ENCODE peak calls at places on chromosomes 12 and 14, in seven cellular contexts. F is upper lobe of left lung; T is IMR-90; S is fibroblast of lung; K is CD8-positive, alpha-beta T cell; Y is HepG2; N is uterus. R is an unnamed sample.

GRCh38 chr12:93970892-93971688 is 177.3 kb upstream of the PLXNC1 start:
- DNase-seq in F (no peak), T (no peak), S (peak; percentile 23), K (no peak), Y (no peak), N (no peak), R (no peak)

GRCh38 chr12:64995831-64996230 is 125.3 kb downstream of the WIF1 start:
- DNase-seq in F (no peak), T (no peak), S (peak; percentile 2), K (no peak), Y (no peak), N (no peak), R (no peak)

GRCh38 chr12:123931686-123932321 is 40.8 kb downstream of the CCDC92 start:
- DNase-seq in F (no peak), T (no peak), S (no peak), K (peak; percentile 58), Y (no peak), N (no peak), R (no peak)

GRCh38 chr12:65152012-65152411 is 17.4 kb upstream of the LEMD3 start:
- DNase-seq in F (no peak), T (no peak), S (peak; percentile 2), K (no peak), Y (peak; percentile 2), N (no peak), R (no peak)

GRCh38 chr12:34297790-34298164 is 275.5 kb downstream of the ALG10 start:
- DNase-seq in F (no peak), T (no peak), S (no peak), K (no peak), Y (no peak), N (no peak), R (no peak)

GRCh38 chr12:106138646-106139421 is at the start of gene NUAK1:
- DNase-seq in F (peak; percentile 92), T (peak; percentile 45), S (peak; percentile 84), K (no peak), Y (no peak), N (peak; percentile 70), R (peak; percentile 94)

GRCh38 chr12:93185369-93185741 is 192.4 kb upstream of the NUDT4 start:
- DNase-seq in F (no peak), T (no peak), S (no peak), K (no peak), Y (no peak), N (no peak), R (no peak)

GRCh38 chr14:76168531-76168930 is 16.8 kb downstream of the GPATCH2L start:
- DNase-seq in F (no peak), T (peak; percentile 37), S (peak; percentile 10), K (no peak), Y (no peak), N (no peak), R (no peak)

GRCh38 chr12:51970904-51971646 is 19.6 kb downstream of the ACVR1B start:
- DNase-seq in F (no peak), T (peak; percentile 80), S (peak; percentile 83), K (peak; percentile 57), Y (peak; percentile 45), N (no peak), R (peak; percentile 87)

GRCh38 chr14:48598458-48598857 is 923.1 kb upstream of the MDGA2 start:
- DNase-seq in F (peak; percentile 57), T (no peak), S (no peak), K (no peak), Y (no peak), N (no peak), R (peak; percentile 51)

GRCh38 chr14:59465570-59466150 is 480 bp upstream of the GPR135 start:
- DNase-seq in F (no peak), T (no peak), S (no peak), K (no peak), Y (no peak), N (no peak), R (no peak)

GRCh38 chr12:92396647-92397258 is 251.1 kb upstream of the BTG1 start:
- DNase-seq in F (no peak), T (peak; percentile 58), S (peak; percentile 69), K (no peak), Y (no peak), N (no peak), R (no peak)

GRCh38 chr14:103126873-103127304 is 3.6 kb downstream of the TNFAIP2 start:
- DNase-seq in F (peak; percentile 92), T (no peak), S (peak; percentile 47), K (no peak), Y (peak; percentile 63), N (peak; percentile 60), R (peak; percentile 92)

GRCh38 chr14:77909911-77910310 is 110.0 kb downstream of the ADCK1 start:
- DNase-seq in F (no peak), T (no peak), S (no peak), K (no peak), Y (no peak), N (no peak), R (no peak)

GRCh38 chr12:12336049-12336411 is 14.0 kb downstream of the MANSC1 start:
- DNase-seq in F (no peak), T (no peak), S (peak; percentile 83), K (no peak), Y (peak; percentile 77), N (no peak), R (no peak)

GRCh38 chr12:54926246-54926645 is 58.3 kb downstream of the TESPA1 start:
- DNase-seq in F (no peak), T (no peak), S (no peak), K (no peak), Y (no peak), N (no peak), R (no peak)

GRCh38 chr14:69289811-69290520 is 30.0 kb downstream of the GALNT16 start:
- DNase-seq in F (no peak), T (no peak), S (no peak), K (peak; percentile 9), Y (no peak), N (no peak), R (peak; percentile 24)

GRCh38 chr12:125981610-125982253 is 916.5 kb downstream of the AACS start:
- DNase-seq in F (no peak), T (no peak), S (no peak), K (no peak), Y (peak; percentile 85), N (no peak), R (no peak)

GRCh38 chr12:125988545-125988944 is 923.3 kb downstream of the AACS start:
- DNase-seq in F (no peak), T (no peak), S (no peak), K (no peak), Y (no peak), N (no peak), R (no peak)

GRCh38 chr12:125983094-125983783 is 918.0 kb downstream of the AACS start:
- DNase-seq in F (peak; percentile 58), T (no peak), S (peak; percentile 79), K (no peak), Y (peak; percentile 61), N (peak; percentile 35), R (peak; percentile 99)

GRCh38 chr12:125989716-125990115 is 924.5 kb downstream of the AACS start:
- DNase-seq in F (no peak), T (no peak), S (no peak), K (no peak), Y (no peak), N (no peak), R (no peak)

GRCh38 chr12:125983784-125984510 is 918.7 kb downstream of the AACS start:
- DNase-seq in F (peak; percentile 33), T (no peak), S (peak; percentile 45), K (no peak), Y (no peak), N (no peak), R (peak; percentile 95)
- H3K27ac ChIP-seq in F (no peak overlapping the region), T (no peak overlapping the region), S (no peak overlapping the region), K (no peak overlapping the region), Y (no peak overlapping the region), N (no peak overlapping the region), R (peak overlapping the region; percentile 70)

DNA sequence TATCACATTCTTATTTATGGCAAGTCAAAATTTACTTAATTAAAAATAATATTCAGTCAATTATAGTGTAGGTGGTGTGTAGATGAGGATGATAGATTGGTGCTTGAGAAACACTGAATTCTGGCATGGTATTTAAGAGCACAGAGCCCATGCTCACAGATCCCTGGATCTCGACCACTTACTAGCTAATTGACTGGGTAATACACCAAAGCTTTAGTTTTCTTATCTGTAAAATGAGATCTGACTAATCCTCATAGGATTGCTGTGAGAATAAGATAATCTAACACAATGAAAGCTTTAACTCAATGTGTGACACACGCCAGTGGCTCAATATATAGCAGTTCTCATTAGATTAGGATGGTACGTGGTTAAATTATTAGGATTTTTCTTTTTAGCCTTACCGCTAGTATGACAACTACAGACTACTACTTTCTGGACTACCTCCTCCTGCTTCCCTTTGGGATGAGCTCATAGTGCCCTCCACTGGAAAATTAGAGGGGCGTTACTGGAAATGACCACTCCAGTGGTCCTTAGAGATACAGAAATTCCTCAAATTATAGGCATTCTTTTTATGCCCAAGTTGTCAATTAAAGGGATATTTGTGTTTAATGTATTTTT is 482.8 kb upstream of the TBX3 start:
- DNase-seq in F (no peak), T (peak; percentile 47), S (peak; percentile 75), K (no peak), Y (peak; percentile 18), N (no peak), R (no peak)
- TF ChIP-seq CTCF in F (no peak), T (peak; percentile 42), S (peak; percentile 43), K (no peak), Y (peak; percentile 58), N (no peak), R (peak; percentile 43)

DNA sequence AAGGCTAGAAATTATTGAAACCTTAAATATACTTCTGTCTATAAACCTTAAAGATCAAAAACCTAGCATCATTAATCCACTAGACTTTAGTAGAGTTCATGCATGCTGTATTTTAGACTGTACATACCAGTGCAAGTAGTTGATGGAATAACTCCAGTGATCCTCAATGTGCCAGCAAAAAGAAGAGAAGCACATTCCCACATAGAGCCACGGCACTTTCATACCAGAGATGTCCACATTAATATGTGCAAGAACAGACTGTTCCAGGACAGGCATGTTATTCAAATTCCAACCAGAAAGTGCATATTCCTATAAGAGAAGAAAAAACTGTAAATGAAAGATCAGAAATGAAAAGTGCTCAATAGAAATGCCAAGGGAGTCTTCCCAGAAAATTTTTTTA is 55.0 kb downstream of the KDM5A start:
- DNase-seq in F (no peak), T (no peak), S (no peak), K (no peak), Y (no peak), N (no peak), R (no peak)
- H3K36me3 ChIP-seq in F (peaks cover 33% of the 10 kb centered on the region), T (peaks cover 27% of the 10 kb centered on the region), S (peaks cover 5% of the 10 kb centered on the region), K (peaks cover 39% of the 10 kb centered on the region), Y (peaks cover 57% of the 10 kb centered on the region), N (no peaks in the 10 kb centered on the region), R (peaks cover 74% of the 10 kb centered on the region)

DNA sequence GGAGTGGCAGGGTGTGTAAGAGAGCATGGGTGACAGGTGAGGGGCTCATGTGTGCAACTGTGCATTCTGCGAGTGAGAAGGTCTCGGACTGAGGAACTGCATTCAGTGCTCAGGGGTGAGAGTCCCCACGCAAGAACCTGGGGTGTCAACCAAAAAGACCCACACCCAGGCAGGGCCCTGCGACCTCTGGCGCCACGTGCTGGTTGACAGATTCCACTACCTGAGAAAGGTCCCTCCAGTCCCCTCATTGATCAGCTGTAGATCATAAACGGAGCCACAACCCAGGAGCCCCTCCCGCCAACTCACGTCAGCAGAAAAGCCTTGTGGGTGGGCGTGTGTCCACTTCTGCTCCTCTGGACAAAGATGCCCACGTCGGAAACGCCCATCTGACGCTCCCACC is 98.7 kb downstream of the ASCL4 start:
- DNase-seq in F (peak; percentile 39), T (no peak), S (no peak), K (no peak), Y (no peak), N (no peak), R (peak; percentile 67)
- H3K27ac ChIP-seq in F (no peak overlapping the region), T (no peak overlapping the region), S (no peak overlapping the region), K (no peak overlapping the region), Y (no peak overlapping the region), N (no peak overlapping the region), R (no peak overlapping the region)